ENCODE peak calls at places on chromosomes 13 and 19, in four cellular contexts. One of them, this sample, is unnamed.
A peak's percentile ranks its signal among the peaks of the same experiment; 100 is the strongest.

GRCh38 chr19:51570962-51571575 is at the start of gene ZNF175:
- DNase-seq in mammary epithelial cell: peak; percentile 94
- DNase-seq in right lobe of liver: peak; percentile 85
- DNase-seq in cardiac muscle cell: peak; percentile 98
- DNase-seq in this sample: peak; percentile 86

GRCh38 chr13:28528388-28528787 is 33.5 kb upstream of the FLT1 start:
- DNase-seq in right lobe of liver: no peak
- DNase-seq in cardiac muscle cell: no peak
- DNase-seq in mammary epithelial cell: no peak
- DNase-seq in this sample: no peak

GRCh38 chr13:80334582-80335260 is 6.2 kb downstream of the SPRY2 start:
- DNase-seq in cardiac muscle cell: peak; percentile 33
- DNase-seq in right lobe of liver: no peak
- DNase-seq in mammary epithelial cell: peak; percentile 60
- DNase-seq in this sample: no peak

GRCh38 chr13:43805071-43805468 is 18.3 kb upstream of the ENOX1 start:
- DNase-seq in mammary epithelial cell: peak; percentile 99
- DNase-seq in cardiac muscle cell: peak; percentile 62
- DNase-seq in right lobe of liver: no peak
- DNase-seq in this sample: no peak

GRCh38 chr13:21674271-21675009 is 3.6 kb downstream of the FGF9 start:
- DNase-seq in right lobe of liver: no peak
- DNase-seq in mammary epithelial cell: no peak
- DNase-seq in cardiac muscle cell: no peak
- DNase-seq in this sample: no peak

GRCh38 chr19:17244618-17245534 is 843 bp downstream of the NR2F6 start:
- DNase-seq in right lobe of liver: peak; percentile 42
- DNase-seq in cardiac muscle cell: no peak
- DNase-seq in mammary epithelial cell: no peak
- DNase-seq in this sample: peak; percentile 82

GRCh38 chr13:74026753-74027152 is 107.5 kb downstream of the KLF12 start:
- DNase-seq in mammary epithelial cell: peak; percentile 25
- DNase-seq in cardiac muscle cell: peak; percentile 4
- DNase-seq in right lobe of liver: no peak
- DNase-seq in this sample: no peak

GRCh38 chr13:48602296-48603040 is 51.3 kb upstream of the CYSLTR2 start:
- DNase-seq in cardiac muscle cell: no peak
- DNase-seq in right lobe of liver: no peak
- DNase-seq in mammary epithelial cell: no peak
- DNase-seq in this sample: no peak

GRCh38 chr19:42081584-42082258 is 5.8 kb downstream of the ZNF574 start:
- DNase-seq in cardiac muscle cell: peak; percentile 62
- DNase-seq in right lobe of liver: no peak
- DNase-seq in mammary epithelial cell: no peak
- DNase-seq in this sample: no peak

GRCh38 chr13:110913322-110913721 is 1.5 kb downstream of the ANKRD10 start:
- DNase-seq in right lobe of liver: no peak
- DNase-seq in cardiac muscle cell: no peak
- DNase-seq in mammary epithelial cell: peak; percentile 49
- DNase-seq in this sample: no peak

GRCh38 chr19:3576696-3577443 is 4.1 kb downstream of the HMG20B start:
- DNase-seq in right lobe of liver: no peak
- DNase-seq in cardiac muscle cell: peak; percentile 85
- DNase-seq in mammary epithelial cell: no peak
- DNase-seq in this sample: no peak

GRCh38 chr19:45729774-45730388 is 815 bp downstream of the FBXO46 start:
- DNase-seq in mammary epithelial cell: peak; percentile 55
- DNase-seq in cardiac muscle cell: no peak
- DNase-seq in right lobe of liver: no peak
- DNase-seq in this sample: peak; percentile 30

GRCh38 chr19:35636651-35637050 is 4.9 kb upstream of the ETV2 start:
- DNase-seq in right lobe of liver: no peak
- DNase-seq in mammary epithelial cell: no peak
- DNase-seq in cardiac muscle cell: no peak
- DNase-seq in this sample: no peak

GRCh38 chr19:16326401-16327130 is 1.9 kb downstream of the KLF2 start:
- DNase-seq in mammary epithelial cell: no peak
- DNase-seq in cardiac muscle cell: peak; percentile 34
- DNase-seq in right lobe of liver: peak; percentile 40
- DNase-seq in this sample: no peak

GRCh38 chr13:53775807-53776206 is 747.2 kb downstream of the OLFM4 start:
- DNase-seq in mammary epithelial cell: no peak
- DNase-seq in cardiac muscle cell: no peak
- DNase-seq in right lobe of liver: no peak
- DNase-seq in this sample: no peak

GRCh38 chr19:2250765-2251576 is 1.8 kb downstream of the AMH start:
- DNase-seq in mammary epithelial cell: no peak
- DNase-seq in right lobe of liver: no peak
- DNase-seq in cardiac muscle cell: no peak
- DNase-seq in this sample: no peak

GRCh38 chr19:3073931-3074595 is 11.8 kb upstream of the TLE5 start:
- DNase-seq in right lobe of liver: no peak
- DNase-seq in mammary epithelial cell: no peak
- DNase-seq in cardiac muscle cell: peak; percentile 45
- DNase-seq in this sample: no peak

GRCh38 chr19:10872551-10873107 is 1.3 kb downstream of the CARM1 start:
- DNase-seq in mammary epithelial cell: no peak
- DNase-seq in right lobe of liver: no peak
- DNase-seq in cardiac muscle cell: no peak
- DNase-seq in this sample: no peak

GRCh38 chr13:46660408-46660807 is 107.4 kb downstream of the LRCH1 start:
- DNase-seq in mammary epithelial cell: no peak
- DNase-seq in cardiac muscle cell: no peak
- DNase-seq in right lobe of liver: no peak
- DNase-seq in this sample: no peak

GRCh38 chr13:105914637-105915036 is 620.8 kb downstream of the EFNB2 start:
- DNase-seq in right lobe of liver: no peak
- DNase-seq in mammary epithelial cell: peak; percentile 11
- DNase-seq in cardiac muscle cell: peak; percentile 78
- DNase-seq in this sample: no peak

GRCh38 chr13:110418944-110419343 is 111.9 kb downstream of the COL4A2 start:
- DNase-seq in cardiac muscle cell: no peak
- DNase-seq in right lobe of liver: no peak
- DNase-seq in mammary epithelial cell: no peak
- DNase-seq in this sample: no peak

GRCh38 chr13:57557979-57558529 is 73.5 kb upstream of the PCDH17 start:
- DNase-seq in right lobe of liver: no peak
- DNase-seq in mammary epithelial cell: no peak
- DNase-seq in cardiac muscle cell: peak; percentile 0
- DNase-seq in this sample: no peak

GRCh38 chr19:35533822-35534521 is 716 bp downstream of the GAPDHS start:
- DNase-seq in mammary epithelial cell: no peak
- DNase-seq in right lobe of liver: no peak
- DNase-seq in cardiac muscle cell: peak; percentile 57
- DNase-seq in this sample: no peak

GRCh38 chr13:103898481-103898880 is 832.3 kb upstream of the SLC10A2 start:
- DNase-seq in right lobe of liver: no peak
- DNase-seq in mammary epithelial cell: no peak
- DNase-seq in cardiac muscle cell: no peak
- DNase-seq in this sample: no peak

GRCh38 chr19:35077411-35078223 is 36.1 kb downstream of the HPN start:
- DNase-seq in right lobe of liver: no peak
- DNase-seq in cardiac muscle cell: no peak
- DNase-seq in mammary epithelial cell: no peak
- DNase-seq in this sample: no peak

GRCh38 chr13:19062801-19063200 is 118.8 kb downstream of the TUBA3C start:
- DNase-seq in right lobe of liver: no peak
- DNase-seq in mammary epithelial cell: no peak
- DNase-seq in cardiac muscle cell: no peak
- DNase-seq in this sample: no peak

GRCh38 chr19:18618236-18618635 is 5.6 kb downstream of the TMEM59L start:
- DNase-seq in cardiac muscle cell: no peak
- DNase-seq in right lobe of liver: no peak
- DNase-seq in mammary epithelial cell: no peak
- DNase-seq in this sample: no peak

GRCh38 chr13:32894589-32895001 is 121.6 kb upstream of the KL start:
- DNase-seq in mammary epithelial cell: peak; percentile 74
- DNase-seq in cardiac muscle cell: peak; percentile 77
- DNase-seq in right lobe of liver: no peak
- DNase-seq in this sample: no peak
- TF ChIP-seq CTCF in mammary epithelial cell: no peak
- TF ChIP-seq CTCF in cardiac muscle cell: no peak
- TF ChIP-seq CTCF in right lobe of liver: no peak
- TF ChIP-seq CTCF in this sample: no peak

GRCh38 chr19:7731218-7731595 is 703 bp downstream of the CLEC4G start:
- DNase-seq in right lobe of liver: no peak
- DNase-seq in cardiac muscle cell: no peak
- DNase-seq in mammary epithelial cell: no peak
- DNase-seq in this sample: no peak
- H3K4me1 ChIP-seq in right lobe of liver: no peaks in the 10 kb centered on the region
- H3K4me1 ChIP-seq in cardiac muscle cell: no peaks in the 10 kb centered on the region
- H3K4me1 ChIP-seq in mammary epithelial cell: no peaks in the 10 kb centered on the region
- H3K4me1 ChIP-seq in this sample: no peaks in the 10 kb centered on the region

DNA sequence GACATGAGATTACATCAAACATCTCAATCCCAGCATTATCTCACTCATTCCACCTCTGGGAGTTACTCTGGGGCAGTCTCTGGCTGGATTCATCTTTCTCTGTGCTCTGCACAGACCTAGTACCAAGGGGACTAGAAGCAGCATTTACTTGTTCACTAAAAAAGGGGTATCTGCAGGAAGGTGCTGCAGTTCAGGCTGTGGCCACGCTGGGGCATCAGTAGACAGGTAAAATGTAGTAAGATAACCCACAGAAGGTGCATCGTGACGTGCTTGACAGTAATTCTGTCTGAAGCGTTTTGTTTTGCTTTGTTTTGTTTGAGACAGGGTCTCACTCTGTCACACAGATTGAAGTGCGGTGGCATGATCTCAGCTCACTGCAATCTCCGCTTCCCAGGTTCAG is 29.3 kb downstream of the ZNF564 start:
- DNase-seq in cardiac muscle cell: no peak
- DNase-seq in right lobe of liver: no peak
- DNase-seq in mammary epithelial cell: no peak
- DNase-seq in this sample: no peak
- TF ChIP-seq CTCF in cardiac muscle cell: no peak
- TF ChIP-seq CTCF in right lobe of liver: no peak
- TF ChIP-seq CTCF in mammary epithelial cell: no peak
- TF ChIP-seq CTCF in this sample: no peak

GRCh38 chr19:38726284-38726673 is 18.0 kb downstream of the CAPN12 start:
- DNase-seq in right lobe of liver: no peak
- DNase-seq in mammary epithelial cell: no peak
- DNase-seq in cardiac muscle cell: no peak
- DNase-seq in this sample: no peak
- H3K4me1 ChIP-seq in right lobe of liver: no peaks in the 10 kb centered on the region
- H3K4me1 ChIP-seq in mammary epithelial cell: peaks cover 7% of the 10 kb centered on the region
- H3K4me1 ChIP-seq in cardiac muscle cell: peaks cover 11% of the 10 kb centered on the region
- H3K4me1 ChIP-seq in this sample: peaks cover 9% of the 10 kb centered on the region

This sample was measured in pancreas.